ENCODE peak calls at places on chromosomes 11 and 22, in eight cellular contexts. T is spleen, W is stomach, K is GM23338, Q is GM12892, V is transverse colon, D is K562, F is sigmoid colon. A is an unnamed sample.

GRCh38 chr22:48369789-48370507 is 1457.7 kb downstream of the BRD1 start:
- DNase-seq in D (no peak), K (peak), Q (no peak), V (peak), F (peak), W (peak), T (peak), A (no peak)

GRCh38 chr11:79121351-79121750 is 319.5 kb downstream of the TENM4 start:
- DNase-seq in W (no peak), F (no peak), T (no peak), Q (no peak), K (no peak), D (no peak), V (no peak), A (no peak)

GRCh38 chr11:64035581-64035980 is at the start of gene FLRT1:
- DNase-seq in Q (no peak), K (no peak), F (no peak), D (peak), V (no peak), T (no peak), W (no peak), A (no peak)

GRCh38 chr11:70796601-70797000 is 398.3 kb downstream of the CTTN start:
- DNase-seq in D (peak), V (no peak), F (no peak), K (peak), W (no peak), Q (no peak), T (no peak), A (no peak)

GRCh38 chr11:66854231-66854661 is 2.6 kb upstream of the LRFN4 start:
- DNase-seq in T (peak), D (no peak), V (no peak), Q (peak), K (no peak), F (no peak), W (no peak), A (no peak)

GRCh38 chr11:66880484-66881211 is 23.8 kb downstream of the LRFN4 start:
- DNase-seq in F (no peak), K (peak), W (peak), D (no peak), Q (no peak), V (no peak), T (no peak), A (no peak)

GRCh38 chr11:27347949-27348879 is 14.8 kb downstream of the CCDC34 start:
- DNase-seq in K (peak), F (no peak), V (no peak), D (no peak), W (no peak), T (no peak), Q (no peak), A (no peak)

GRCh38 chr11:69398529-69399492 is 82.7 kb upstream of the LINC01488 start:
- DNase-seq in T (peak), V (no peak), W (no peak), Q (no peak), D (no peak), F (peak), K (peak), A (no peak)

GRCh38 chr11:71507102-71507501 is 20.0 kb upstream of the KRTAP5-7 start:
- DNase-seq in T (no peak), V (no peak), Q (no peak), W (no peak), K (no peak), D (no peak), F (no peak), A (no peak)

GRCh38 chr11:65553301-65554001 is 4.7 kb downstream of the LTBP3 start:
- DNase-seq in K (peak), F (no peak), Q (no peak), V (peak), T (peak), D (peak), W (no peak), A (no peak)

GRCh38 chr22:46829140-46829891 is 66.9 kb downstream of the TBC1D22A start:
- DNase-seq in K (no peak), W (no peak), Q (no peak), V (no peak), D (no peak), T (no peak), F (no peak), A (no peak)

GRCh38 chr11:80365315-80365714 is 924.5 kb upstream of the TENM4 start:
- DNase-seq in T (no peak), K (no peak), V (no peak), W (no peak), D (no peak), Q (no peak), F (no peak), A (no peak)

GRCh38 chr11:122642472-122642922 is 13.0 kb upstream of the UBASH3B start:
- DNase-seq in F (no peak), D (no peak), K (no peak), T (no peak), W (no peak), Q (no peak), V (no peak), A (no peak)
- TF ChIP-seq POLR2AphosphoS5 in F (no peak), D (no peak), K (no peak), T (no peak), W (no peak), Q (no peak), V (no peak), A (no peak)

DNA sequence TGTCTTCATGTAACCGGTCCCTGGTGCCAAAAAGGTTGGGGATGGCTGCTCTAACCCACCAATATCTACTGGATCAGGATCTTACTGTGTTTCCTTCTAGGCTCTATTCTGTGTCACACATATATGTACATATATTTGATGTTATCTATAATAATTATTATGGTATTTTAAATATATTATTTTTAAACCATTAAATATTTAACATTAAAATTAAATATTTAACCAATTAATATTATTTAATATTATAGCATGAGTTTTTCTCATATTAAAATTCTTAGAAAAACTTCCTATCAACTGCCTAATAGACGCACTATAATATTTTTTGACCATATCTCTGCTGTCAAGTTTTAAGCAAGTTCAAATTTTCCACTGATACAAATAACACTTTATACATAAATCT is 196.9 kb upstream of the PLET1 start:
- DNase-seq in V (no peak), F (no peak), K (no peak), Q (no peak), D (no peak), W (no peak), T (no peak), A (no peak)
- TF ChIP-seq POLR2AphosphoS5 in V (no peak), F (no peak), K (no peak), Q (no peak), D (no peak), W (no peak), T (no peak), A (no peak)

DNA sequence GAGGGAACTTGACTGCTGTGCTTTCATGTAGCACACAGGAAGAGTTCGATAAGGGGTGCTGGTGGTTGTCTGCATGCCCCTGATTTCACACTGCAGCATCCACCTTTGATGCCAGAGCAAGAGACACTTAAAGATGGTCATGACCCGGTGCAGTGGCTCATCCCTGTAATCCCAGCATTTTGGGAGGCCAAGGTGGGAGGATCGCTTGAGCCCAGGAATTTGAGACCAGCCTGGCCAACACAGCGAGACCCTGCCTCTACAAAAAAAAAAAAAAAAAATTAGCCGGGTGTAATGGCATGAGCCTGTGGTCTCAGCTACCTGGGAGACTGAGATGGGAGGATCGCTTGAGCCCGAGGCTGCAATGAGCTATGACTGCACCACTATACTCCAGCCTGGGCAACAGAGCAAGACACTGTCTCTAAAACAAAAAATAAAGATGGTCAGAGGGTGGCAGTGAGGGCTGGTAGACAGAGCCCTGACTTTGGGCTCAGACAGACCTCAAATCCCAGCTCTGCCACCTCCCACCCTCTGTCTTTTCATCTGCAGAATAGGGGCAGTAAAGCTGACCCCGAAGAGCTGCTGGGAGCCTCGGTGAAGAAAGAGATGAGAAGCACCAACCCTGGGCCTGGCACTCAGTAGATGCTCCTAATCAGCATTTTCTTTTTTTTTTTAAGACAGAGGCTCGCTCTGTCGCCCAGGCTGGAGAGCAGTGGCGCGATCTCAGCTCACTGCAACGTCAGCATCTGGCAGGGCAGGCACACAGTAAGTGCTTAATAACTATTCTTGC is 17.7 kb downstream of the VWCE start:
- DNase-seq in W (no peak), V (no peak), T (no peak), F (no peak), D (no peak), Q (no peak), K (no peak), A (no peak)
- TF ChIP-seq POLR2AphosphoS5 in W (no peak), V (no peak), T (no peak), F (no peak), D (no peak), Q (no peak), K (no peak), A (no peak)

GRCh38 chr22:26658671-26659478 is 1.5 kb downstream of the MIAT start:
- DNase-seq in Q (peak), F (no peak), K (peak), V (peak), W (peak), D (peak), T (peak), A (no peak)
- TF ChIP-seq POLR2AphosphoS5 in Q (no peak), F (peak), K (peak), V (no peak), W (peak), D (no peak), T (peak), A (no peak)

DNA sequence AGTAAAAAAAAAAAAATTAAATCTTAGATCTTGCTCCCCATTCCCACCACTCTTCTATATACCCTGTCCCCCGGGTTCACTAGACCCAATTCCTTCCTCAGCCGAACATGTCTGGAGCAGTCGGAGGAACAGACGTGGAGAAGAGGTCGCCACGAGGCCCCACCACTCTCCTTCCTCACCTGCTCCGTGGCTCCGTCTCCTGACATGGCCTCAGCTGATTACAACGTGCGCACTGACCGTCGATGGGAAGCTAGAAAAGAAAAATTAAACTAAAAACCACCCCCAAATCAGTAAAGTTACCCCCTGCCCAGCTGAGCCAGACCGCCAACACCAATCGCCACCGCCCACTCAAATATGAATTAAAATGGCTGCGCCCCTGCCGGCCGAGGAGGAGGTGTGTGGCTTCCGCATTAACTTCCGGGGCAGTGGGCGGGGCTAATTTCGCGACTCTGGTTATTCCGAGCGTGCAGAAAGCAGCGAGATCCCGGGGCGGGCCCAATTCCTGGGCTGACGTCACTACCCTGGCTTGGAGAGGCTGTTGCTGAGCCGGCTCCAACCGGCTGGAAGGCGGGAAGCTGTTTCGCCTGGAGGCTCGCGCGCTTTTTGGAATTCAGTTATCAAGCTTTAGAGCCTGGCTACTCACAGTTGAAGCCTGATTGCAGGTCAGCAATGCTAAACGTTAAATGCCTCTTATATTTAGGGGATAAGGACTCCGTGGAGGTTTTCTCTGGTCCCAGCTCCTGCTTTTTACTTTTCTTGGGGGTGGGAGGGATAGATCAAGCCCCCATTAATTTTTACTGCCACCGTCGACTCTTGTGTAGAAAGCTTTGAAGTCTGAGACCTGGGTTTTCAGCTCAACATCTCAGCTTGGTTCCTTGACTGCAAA is at the start of gene CSTF3:
- DNase-seq in W (peak), V (peak), F (peak), Q (peak), T (peak), D (peak), K (peak), A (peak)
- TF ChIP-seq POLR2AphosphoS5 in W (peak), V (peak), F (peak), Q (peak), T (peak), D (peak), K (peak), A (peak)

GRCh38 chr11:35215945-35216344 is 77.0 kb downstream of the CD44 start:
- DNase-seq in D (no peak), F (no peak), K (no peak), W (no peak), T (no peak), Q (no peak), V (no peak), A (no peak)

GRCh38 chr11:35214181-35214770 is 75.3 kb downstream of the CD44 start:
- DNase-seq in V (no peak), K (no peak), W (no peak), Q (no peak), F (no peak), D (no peak), T (no peak), A (no peak)

GRCh38 chr11:35214792-35215193 is 75.8 kb downstream of the CD44 start:
- DNase-seq in W (no peak), T (no peak), V (no peak), D (no peak), K (peak), Q (no peak), F (no peak), A (no peak)

GRCh38 chr11:35218956-35219355 is 80.0 kb downstream of the CD44 start:
- DNase-seq in W (no peak), V (no peak), Q (no peak), K (no peak), T (no peak), D (no peak), F (no peak), A (no peak)

DNA sequence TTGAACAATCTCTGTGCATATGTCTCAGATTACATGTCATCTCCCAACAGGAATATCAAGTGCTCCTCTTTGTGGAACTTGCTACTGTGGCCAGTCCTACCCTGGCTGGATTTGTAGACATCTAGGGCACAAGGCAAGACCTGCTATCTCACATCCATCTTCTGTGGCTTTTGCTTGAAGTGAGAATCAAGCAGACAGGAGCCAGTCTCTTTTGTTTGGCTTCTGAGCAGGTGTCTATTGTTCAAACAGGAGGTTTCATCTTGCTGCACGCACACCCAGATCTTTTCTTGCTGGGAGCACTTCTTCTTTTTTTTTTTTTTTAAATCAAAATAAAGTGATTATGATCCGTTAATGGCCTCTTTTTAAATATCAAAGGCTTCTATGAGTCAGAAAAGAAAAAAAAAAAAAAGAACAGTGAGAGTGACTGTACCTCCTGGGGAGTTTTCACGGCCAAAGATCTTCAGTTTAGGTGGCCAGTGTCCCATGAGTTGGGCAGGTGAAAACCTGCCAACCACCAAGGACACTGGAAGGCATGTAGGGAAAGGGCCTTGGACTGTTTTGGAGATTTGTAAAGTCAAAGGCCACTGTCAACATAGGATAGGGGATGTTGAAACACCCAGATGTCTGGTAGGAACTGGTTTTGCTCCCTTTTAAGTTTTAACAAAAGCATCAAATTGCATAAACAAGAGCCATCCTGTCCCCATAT is 78.1 kb downstream of the CD44 start:
- DNase-seq in K (no peak), V (no peak), T (no peak), F (no peak), W (no peak), D (no peak), Q (no peak), A (no peak)
- TF ChIP-seq POLR2AphosphoS5 in K (no peak), V (no peak), T (no peak), F (no peak), W (no peak), D (no peak), Q (no peak), A (no peak)

GRCh38 chr11:9633674-9634073 is 30.2 kb upstream of the SWAP70 start:
- DNase-seq in W (no peak), V (no peak), K (no peak), T (no peak), Q (no peak), D (no peak), F (no peak), A (no peak)

GRCh38 chr11:9639985-9640384 is 23.9 kb upstream of the SWAP70 start:
- DNase-seq in K (no peak), Q (no peak), W (no peak), T (no peak), D (no peak), F (no peak), V (no peak), A (no peak)

GRCh38 chr11:9643751-9644150 is 20.1 kb upstream of the SWAP70 start:
- DNase-seq in K (no peak), T (no peak), W (no peak), V (no peak), D (no peak), F (no peak), Q (no peak), A (no peak)

GRCh38 chr11:9642894-9643293 is 21.0 kb upstream of the SWAP70 start:
- DNase-seq in F (no peak), Q (no peak), W (no peak), K (no peak), V (no peak), T (no peak), D (no peak), A (no peak)

GRCh38 chr11:9639099-9639498 is 24.8 kb upstream of the SWAP70 start:
- DNase-seq in K (no peak), F (no peak), D (no peak), T (peak), Q (no peak), W (peak), V (peak), A (no peak)
- TF ChIP-seq POLR2AphosphoS5 in K (no peak), F (peak), D (no peak), T (peak), Q (no peak), W (peak), V (no peak), A (no peak)

GRCh38 chr22:39253427-39254070 is 8.8 kb upstream of the PDGFB start:
- DNase-seq in F (no peak), V (peak), D (peak), Q (no peak), T (no peak), W (peak), K (peak), A (no peak)
- TF ChIP-seq POLR2AphosphoS5 in F (peak), V (no peak), D (no peak), Q (no peak), T (no peak), W (peak), K (no peak), A (no peak)